ENCODE peak calls at places on chromosome 13, in eight cellular contexts. U is naive thymus-derived CD8-positive, alpha-beta T cell; P is NCI-H2029; G is posterior vena cava; W is Calu3; V is germinal center; C is osteocyte; S is activated T-cell treated with anti-CD3 and anti-CD28 coated beads, Interleukin-2, amount 50 U/mL, for 48 hours. O is an unnamed sample.

GRCh38 chr13:33512880-33513554 is 227.5 kb upstream of the STARD13 start:
- DNase-seq in V (no peak), W (no peak), P (no peak), U (no peak), G (no peak), C (no peak), S (no peak), O (no peak)

GRCh38 chr13:47893527-47893926 is 107.5 kb downstream of the SUCLA2 start:
- DNase-seq in G (no peak), U (no peak), S (no peak), W (no peak), C (no peak), P (no peak), V (no peak), O (no peak)

GRCh38 chr13:50589139-50589538 is 254.4 kb downstream of the DLEU7 start:
- DNase-seq in V (no peak), U (no peak), P (no peak), W (no peak), S (no peak), C (no peak), G (no peak), O (no peak)

GRCh38 chr13:91101436-91101835 is 246.1 kb upstream of the MIR17HG start:
- DNase-seq in P (no peak), G (no peak), C (no peak), W (no peak), U (no peak), S (no peak), V (no peak), O (no peak)

GRCh38 chr13:84121456-84121855 is 239.2 kb upstream of the SLITRK1 start:
- DNase-seq in W (no peak), S (no peak), G (no peak), P (no peak), V (no peak), C (no peak), U (no peak), O (no peak)

GRCh38 chr13:110246530-110246929 is 60.4 kb downstream of the COL4A1 start:
- DNase-seq in G (no peak), P (no peak), V (no peak), C (no peak), U (no peak), S (no peak), W (no peak), O (no peak)

GRCh38 chr13:79803939-79804487 is 323.1 kb downstream of the NDFIP2 start:
- DNase-seq in U (no peak), W (no peak), S (no peak), V (no peak), G (no peak), C (no peak), P (no peak), O (no peak)

GRCh38 chr13:91058066-91058465 is 289.4 kb upstream of the MIR17HG start:
- DNase-seq in U (no peak), C (no peak), W (no peak), G (no peak), P (no peak), S (no peak), V (no peak), O (no peak)

GRCh38 chr13:108961542-108962125 is 332.2 kb downstream of the MYO16 start:
- DNase-seq in G (no peak), S (no peak), C (no peak), U (no peak), W (no peak), V (peak; percentile 18), P (peak; percentile 75), O (peak; percentile 47)

GRCh38 chr13:22903925-22904324 is 276.9 kb upstream of the SGCG start:
- DNase-seq in G (no peak), S (no peak), P (no peak), V (no peak), C (no peak), U (no peak), W (no peak), O (no peak)

GRCh38 chr13:110138009-110138699 is 168.8 kb downstream of the COL4A1 start:
- DNase-seq in G (peak; percentile 92), V (peak; percentile 78), W (peak; percentile 56), S (peak; percentile 83), P (peak; percentile 88), U (peak; percentile 10), C (no peak), O (peak; percentile 2)

GRCh38 chr13:69820180-69820579 is 287.4 kb upstream of the ATXN8OS start:
- DNase-seq in V (no peak), U (no peak), C (no peak), W (no peak), S (no peak), G (no peak), P (no peak), O (no peak)

GRCh38 chr13:75135325-75135825 is 346.6 kb downstream of the TBC1D4 start:
- DNase-seq in G (no peak), C (no peak), P (no peak), S (no peak), U (no peak), W (no peak), V (no peak), O (no peak)

GRCh38 chr13:40221460-40222201 is 444.8 kb downstream of the FOXO1 start:
- DNase-seq in S (peak; percentile 50), P (no peak), V (no peak), G (no peak), C (no peak), W (no peak), U (peak; percentile 8), O (no peak)

GRCh38 chr13:94028234-94029145 is 451.0 kb downstream of the DCT start:
- DNase-seq in G (no peak), W (no peak), V (no peak), C (no peak), S (no peak), U (no peak), P (no peak), O (no peak)

GRCh38 chr13:40639226-40639681 is 27.2 kb downstream of the FOXO1 start:
- DNase-seq in S (no peak), U (no peak), W (no peak), V (no peak), P (no peak), C (no peak), G (no peak), O (no peak)

GRCh38 chr13:21986602-21987001 is 315.7 kb downstream of the FGF9 start:
- DNase-seq in P (no peak), U (no peak), W (no peak), C (no peak), G (peak; percentile 89), S (no peak), V (no peak), O (no peak)

GRCh38 chr13:51066091-51066831 is 44.8 kb downstream of the C13orf42 start:
- DNase-seq in S (no peak), C (no peak), U (no peak), P (no peak), W (peak; percentile 4), V (peak; percentile 21), G (no peak), O (peak; percentile 16)

GRCh38 chr13:27659466-27659865 is 37.8 kb downstream of the POLR1D start:
- DNase-seq in G (no peak), S (no peak), V (no peak), W (no peak), U (no peak), P (no peak), C (no peak), O (no peak)

GRCh38 chr13:36986462-36987240 is 12.5 kb downstream of the ALG5 start:
- DNase-seq in C (no peak), S (no peak), V (no peak), W (no peak), U (no peak), G (no peak), P (no peak), O (no peak)

GRCh38 chr13:110538632-110539031 is 22.9 kb downstream of the RAB20 start:
- DNase-seq in P (no peak), G (no peak), S (no peak), W (no peak), U (no peak), V (no peak), C (no peak), O (no peak)

GRCh38 chr13:98775844-98776598 is 23.5 kb upstream of the SLC15A1 start:
- DNase-seq in S (no peak), U (no peak), C (no peak), P (no peak), W (peak; percentile 58), V (no peak), G (no peak), O (no peak)

GRCh38 chr13:91747164-91747563 is 348.7 kb downstream of the GPC5 start:
- DNase-seq in G (no peak), V (no peak), U (no peak), P (no peak), W (no peak), S (no peak), C (no peak), O (no peak)

GRCh38 chr13:31174018-31174417 is 12.3 kb upstream of the HSPH1 start:
- DNase-seq in C (no peak), V (no peak), S (no peak), U (no peak), G (no peak), P (no peak), W (no peak), O (no peak)

GRCh38 chr13:42696191-42696590 is 85.2 kb upstream of the FAM216B start:
- DNase-seq in W (no peak), G (no peak), V (no peak), C (no peak), P (no peak), U (no peak), S (no peak), O (no peak)

GRCh38 chr13:95199896-95200295 is 101.4 kb downstream of the ABCC4 start:
- DNase-seq in C (no peak), P (no peak), V (no peak), W (no peak), G (no peak), S (no peak), U (no peak), O (no peak)

GRCh38 chr13:44191504-44192171 is 182.0 kb upstream of the SERP2 start:
- DNase-seq in G (no peak), S (peak; percentile 47), C (no peak), P (no peak), W (peak; percentile 33), V (peak; percentile 61), U (peak; percentile 14), O (peak; percentile 67)

GRCh38 chr13:110746443-110746842 is 32.9 kb downstream of the ING1 start:
- DNase-seq in G (no peak), P (no peak), V (no peak), U (no peak), S (no peak), C (no peak), W (no peak), O (no peak)

GRCh38 chr13:110125157-110125556 is 181.8 kb downstream of the COL4A1 start:
- DNase-seq in P (no peak), V (no peak), W (no peak), G (no peak), U (no peak), C (no peak), S (no peak), O (no peak)

GRCh38 chr13:112234131-112234875 is 141.9 kb upstream of the SPACA7 start:
- DNase-seq in P (no peak), C (no peak), S (no peak), V (no peak), U (no peak), G (peak; percentile 52), W (no peak), O (no peak)